ENCODE peak calls at places on chromosomes 12 and 14, in four cellular contexts. J is mesenchymal stem cell, N is cardiac muscle cell, B is A549. S is an unnamed sample. For H3K4me1, the result is how much of the 10 kb centered on the place peaks cover.

GRCh38 chr12:117466677-117467362 is 105.4 kb upstream of the NOS1 start:
- DNase-seq in J (no peak), N (no peak), B (no peak), S (no peak)

GRCh38 chr14:104389326-104390220 is 190.0 kb upstream of the C14orf180 start:
- DNase-seq in J (no peak), N (no peak), B (no peak), S (no peak)

GRCh38 chr14:94288610-94289465 is 4.2 kb downstream of the SERPINA10 start:
- DNase-seq in J (no peak), N (no peak), B (no peak), S (no peak)

GRCh38 chr12:27780612-27781408 is 774 bp upstream of the MANSC4 start:
- DNase-seq in J (peak), N (peak), B (peak), S (peak)

GRCh38 chr12:127239781-127240180 is 1027.2 kb upstream of the TMEM132C start:
- DNase-seq in J (no peak), N (no peak), B (no peak), S (no peak)

GRCh38 chr12:93223440-93224426 is 154.0 kb upstream of the NUDT4 start:
- DNase-seq in J (no peak), N (peak), B (no peak), S (peak)

GRCh38 chr14:98694541-98694940 is 577.5 kb downstream of the BCL11B start:
- DNase-seq in J (no peak), N (no peak), B (no peak), S (no peak)

GRCh38 chr12:5171701-5172100 is 128.0 kb downstream of the KCNA5 start:
- DNase-seq in J (peak), N (peak), B (peak), S (peak)

GRCh38 chr12:79274571-79275064 is 410.0 kb downstream of the SYT1 start:
- DNase-seq in J (no peak), N (no peak), B (no peak), S (no peak)

GRCh38 chr14:95495538-95496025 is 20.9 kb downstream of the SYNE3 start:
- DNase-seq in J (no peak), N (no peak), B (no peak), S (no peak)

GRCh38 chr14:31323419-31323818 is 96.9 kb downstream of the HEATR5A start:
- DNase-seq in J (no peak), N (no peak), B (no peak), S (no peak)

GRCh38 chr12:65195387-65196055 is 26.1 kb downstream of the LEMD3 start:
- DNase-seq in J (no peak), N (no peak), B (no peak), S (no peak)

GRCh38 chr14:65412881-65413738 is 580 bp downstream of the FUT8 start:
- DNase-seq in J (peak), N (peak), B (peak), S (peak)

GRCh38 chr12:130620281-130620680 is 95.8 kb downstream of the RIMBP2 start:
- DNase-seq in J (no peak), N (no peak), B (no peak), S (no peak)

GRCh38 chr14:103654619-103655018 is 25.6 kb downstream of the KLC1 start:
- DNase-seq in J (no peak), N (no peak), B (no peak), S (no peak)

GRCh38 chr12:19034937-19035336 is 94.6 kb upstream of the PLEKHA5 start:
- DNase-seq in J (no peak), N (no peak), B (no peak), S (no peak)

GRCh38 chr14:56273949-56274348 is 155.7 kb downstream of the PELI2 start:
- DNase-seq in J (no peak), N (peak), B (no peak), S (no peak)

GRCh38 chr12:56636118-56636674 is 6.1 kb upstream of the BAZ2A start:
- DNase-seq in J (peak), N (peak), B (peak), S (peak)

GRCh38 chr14:101737414-101738367 is 23.8 kb upstream of the PPP2R5C start:
- DNase-seq in J (no peak), N (no peak), B (no peak), S (no peak)

GRCh38 chr12:13258212-13258611 is 61.7 kb downstream of the EMP1 start:
- DNase-seq in J (no peak), N (peak), B (no peak), S (no peak)

GRCh38 chr14:102770910-102771543 is 6.2 kb upstream of the TRAF3 start:
- DNase-seq in J (no peak), N (no peak), B (no peak), S (no peak)

GRCh38 chr12:51904951-51905471 is 2.3 kb upstream of the ACVRL1 start:
- DNase-seq in J (peak), N (peak), B (no peak), S (no peak)

DNA sequence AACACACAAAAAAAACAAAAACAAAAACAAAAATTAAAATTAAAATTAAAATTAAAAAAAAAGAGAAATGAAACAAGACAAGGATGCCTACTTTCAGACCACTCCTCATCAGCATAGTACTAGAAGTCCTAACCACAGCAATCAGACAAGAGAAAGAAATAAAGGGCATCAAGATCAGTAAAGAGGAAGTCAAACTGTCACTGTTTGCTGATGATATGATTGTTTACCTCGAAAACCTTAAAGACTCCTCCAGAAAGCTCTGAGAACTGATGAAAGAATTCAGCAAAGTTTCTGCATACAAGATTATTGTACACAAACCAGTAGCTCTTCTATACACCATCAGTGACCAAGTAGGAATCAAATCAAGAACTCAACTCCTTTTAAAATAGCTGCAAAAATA is 29.2 kb downstream of the ALG10 start:
- DNase-seq in J (no peak), N (no peak), B (no peak), S (no peak)
- H3K4me1 ChIP-seq in J (under half), N (under half), B (under half), S (under half)

GRCh38 chr14:90499121-90499520 is 102.3 kb downstream of the CALM1 start:
- DNase-seq in J (no peak), N (no peak), B (no peak), S (no peak)
- H3K4me1 ChIP-seq in J (under half), N (under half), B (under half), S (under half)

DNA sequence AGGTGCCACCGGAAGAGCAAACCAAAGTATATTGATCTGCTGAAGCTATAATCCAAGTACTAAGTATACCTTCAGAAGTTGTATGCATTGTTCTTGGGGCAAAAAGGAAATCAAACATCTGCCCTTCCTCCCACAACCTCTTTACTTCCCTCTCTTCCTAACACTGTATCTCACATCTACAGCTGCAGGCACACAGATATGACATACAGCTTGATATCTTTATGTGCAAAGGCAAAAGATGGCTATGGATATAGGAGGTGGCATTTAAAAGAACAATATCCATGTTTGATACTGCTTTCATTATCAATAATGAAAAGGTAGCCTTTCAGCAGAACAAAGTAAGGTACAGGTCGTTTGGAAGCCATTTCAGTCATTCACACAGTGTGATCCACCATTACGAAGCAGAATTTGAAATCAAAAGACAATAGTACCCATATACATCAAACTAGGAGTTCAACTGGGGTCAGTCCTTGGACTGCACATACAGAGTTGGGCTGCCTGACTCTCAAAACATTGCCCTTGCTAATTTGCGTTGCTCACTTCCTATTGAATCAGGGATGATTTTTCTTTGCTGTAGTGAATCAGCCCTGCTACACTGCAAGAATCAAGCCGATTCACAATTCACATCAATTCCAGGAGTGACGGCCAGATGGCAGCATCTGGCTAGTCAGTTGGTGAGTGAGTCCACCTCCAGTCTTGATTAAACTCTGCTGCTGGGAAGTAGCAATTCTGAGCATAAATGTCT is 8.9 kb downstream of the ANG start:
- DNase-seq in J (peak), N (peak), B (peak), S (peak)
- H3K4me1 ChIP-seq in J (under half), N (under half), B (under half), S (under half)

GRCh38 chr12:49461221-49461620 is 77.6 kb upstream of the KCNH3 start:
- DNase-seq in J (no peak), N (no peak), B (no peak), S (no peak)
- H3K4me1 ChIP-seq in J (under half), N (under half), B (under half), S (under half)

S was measured in HAP-1.